ENCODE peak calls at places on chromosomes 11 and 22, in four cellular contexts. T is H1, S is HepG2, P is GM12878. I is an unnamed sample.

GRCh38 chr11:2813141-2813908 is 72.2 kb downstream of the CDKN1C start:
- DNase-seq in P (no peak), S (peak), T (no peak), I (peak)

GRCh38 chr11:27553186-27553585 is 46.6 kb upstream of the LIN7C start:
- DNase-seq in T (no peak), S (no peak), P (no peak), I (no peak)

GRCh38 chr11:115717215-115717584 is 213.0 kb upstream of the CADM1 start:
- DNase-seq in T (no peak), P (no peak), S (no peak), I (no peak)

GRCh38 chr11:6251120-6251733 is 8.4 kb upstream of the CCKBR start:
- DNase-seq in P (no peak), T (peak), S (peak), I (peak)

GRCh38 chr11:86058360-86058759 is 10.5 kb downstream of the PICALM start:
- DNase-seq in P (no peak), T (no peak), S (no peak), I (no peak)

GRCh38 chr11:3022982-3023381 is 30.9 kb upstream of the NAP1L4 start:
- DNase-seq in T (no peak), S (no peak), P (no peak), I (no peak)

GRCh38 chr22:46056169-46057041 is 79.4 kb upstream of the WNT7B start:
- DNase-seq in P (no peak), S (no peak), T (no peak), I (no peak)

GRCh38 chr22:38305481-38306448 is 11.5 kb downstream of the CSNK1E start:
- DNase-seq in T (no peak), P (peak), S (no peak), I (peak)

GRCh38 chr22:47107431-47107830 is 345.0 kb downstream of the TBC1D22A start:
- DNase-seq in P (no peak), T (no peak), S (no peak), I (no peak)

GRCh38 chr22:27686534-27686933 is 115.0 kb downstream of the MN1 start:
- DNase-seq in P (no peak), S (peak), T (no peak), I (peak)

GRCh38 chr11:120215634-120216033 is 4.8 kb downstream of the OAF start:
- DNase-seq in P (no peak), T (no peak), S (no peak), I (peak)

GRCh38 chr11:71241721-71242259 is 10.6 kb downstream of the SHANK2 start:
- DNase-seq in T (no peak), P (no peak), S (no peak), I (no peak)

GRCh38 chr22:38924197-38924952 is 33.0 kb upstream of the APOBEC3A start:
- DNase-seq in S (peak), T (no peak), P (no peak), I (no peak)

GRCh38 chr11:12219732-12220131 is 109.3 kb downstream of the MICAL2 start:
- DNase-seq in P (no peak), S (no peak), T (no peak), I (no peak)

GRCh38 chr11:72023335-72023734 is 24.6 kb downstream of the IL18BP start:
- DNase-seq in S (no peak), P (no peak), T (no peak), I (no peak)

GRCh38 chr11:68889948-68890446 is 13.6 kb downstream of the MRPL21 start:
- DNase-seq in T (peak), P (no peak), S (no peak), I (peak)

GRCh38 chr22:17627961-17628303 is 617 bp downstream of the ATP6V1E1 start:
- DNase-seq in S (no peak), P (no peak), T (no peak), I (no peak)

GRCh38 chr11:90222459-90223247 is at the start of gene CHORDC1:
- DNase-seq in T (peak), S (peak), P (peak), I (peak)

GRCh38 chr11:65182258-65183170 is 786 bp downstream of the CAPN1 start:
- DNase-seq in T (no peak), P (no peak), S (peak), I (peak)

GRCh38 chr11:68652683-68653156 is 31.6 kb upstream of the GAL start:
- DNase-seq in P (no peak), S (no peak), T (no peak), I (no peak)

GRCh38 chr11:121534131-121535093 is 81.6 kb upstream of the SORL1-AS1 start:
- DNase-seq in P (no peak), S (no peak), T (no peak), I (no peak)

GRCh38 chr11:119323532-119324033 is 6.7 kb upstream of the MCAM start:
- DNase-seq in S (peak), T (no peak), P (peak), I (peak)

GRCh38 chr22:21984793-21985192 is 2.2 kb upstream of the TOP3B start:
- DNase-seq in T (peak), P (no peak), S (no peak), I (peak)

GRCh38 chr11:12497431-12497830 is 120.1 kb downstream of the PARVA start:
- DNase-seq in T (no peak), S (no peak), P (no peak), I (no peak)

GRCh38 chr11:21771097-21771496 is 421.8 kb upstream of the ANO5 start:
- DNase-seq in S (no peak), T (no peak), P (no peak), I (no peak)

GRCh38 chr11:28730336-28730735 is 622.1 kb downstream of the METTL15 start:
- DNase-seq in T (no peak), S (no peak), P (no peak), I (no peak)

GRCh38 chr11:11280826-11281225 is 72.2 kb downstream of the CSNK2A3 start:
- DNase-seq in S (no peak), T (no peak), P (no peak), I (no peak)

GRCh38 chr22:25407226-25407858 is 157.1 kb upstream of the GRK3 start:
- DNase-seq in S (no peak), P (no peak), T (no peak), I (no peak)

GRCh38 chr11:108871152-108871551 is 206.3 kb downstream of the DDX10 start:
- DNase-seq in S (peak), P (no peak), T (peak), I (no peak)

GRCh38 chr11:70627219-70627618 is 228.9 kb downstream of the CTTN start:
- DNase-seq in P (no peak), S (peak), T (no peak), I (no peak)

GRCh38 chr22:49206281-49206680 is 621.4 kb downstream of the BRD1 start:
- DNase-seq in T (no peak), S (no peak), P (no peak), I (no peak)

GRCh38 chr22:36753120-36753802 is 22.7 kb downstream of the IFT27 start:
- DNase-seq in P (no peak), S (no peak), T (no peak), I (no peak)

GRCh38 chr11:74278721-74279148 is 32.7 kb downstream of the P4HA3 start:
- DNase-seq in S (no peak), P (no peak), T (no peak), I (no peak)

GRCh38 chr11:75652936-75653335 is 15.9 kb downstream of the MAP6 start:
- DNase-seq in T (no peak), P (no peak), S (no peak), I (no peak)

GRCh38 chr22:37545703-37546435 is 14.4 kb upstream of the CDC42EP1 start:
- DNase-seq in S (peak), T (peak), P (no peak), I (no peak)

GRCh38 chr11:64890084-64890944 is 11.9 kb upstream of the EHD1 start:
- DNase-seq in P (no peak), S (no peak), T (no peak), I (no peak)

DNA sequence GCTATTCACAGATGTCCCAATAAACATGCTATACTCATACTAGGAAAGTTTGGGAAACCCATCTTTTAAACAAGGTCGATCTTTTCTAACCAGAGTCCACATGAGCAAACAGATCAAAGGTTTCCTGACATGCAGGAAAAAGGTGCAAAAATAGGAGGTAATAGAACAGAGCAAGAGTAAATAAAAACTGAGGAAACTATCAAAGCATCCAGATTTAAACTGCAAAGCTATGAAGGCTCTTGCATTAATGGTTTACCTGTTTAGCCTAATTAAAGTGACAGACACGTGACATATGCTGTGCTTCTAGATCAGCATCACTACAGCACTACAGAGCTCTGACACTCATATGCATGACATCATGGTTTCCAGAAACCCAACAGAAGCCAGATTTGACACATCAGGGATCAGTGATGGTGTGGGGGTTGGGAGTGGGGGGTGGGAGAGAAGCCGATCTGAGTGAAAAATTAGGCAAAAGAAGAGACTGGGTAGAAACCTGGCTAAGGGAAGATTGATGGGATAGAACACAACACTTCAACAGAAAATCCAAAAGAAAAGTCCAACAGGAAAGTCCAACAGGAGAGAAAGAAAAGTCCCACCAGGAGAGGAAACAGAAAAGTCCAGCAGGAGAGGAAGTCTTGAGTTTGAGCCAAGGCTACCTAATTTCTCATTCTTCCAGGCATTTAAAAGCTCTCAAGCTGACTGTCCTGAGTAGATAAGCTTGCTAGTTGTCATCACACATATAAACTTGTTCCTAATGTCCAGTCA is 262.3 kb downstream of the SOX6 start:
- DNase-seq in S (peak), P (no peak), T (no peak), I (peak)
- TF ChIP-seq ATF3 in S (no peak), P (no peak), T (no peak), I (no peak)

GRCh38 chr11:456533-456932 is 6.5 kb downstream of the PTDSS2 start:
- DNase-seq in S (no peak), T (no peak), P (no peak), I (no peak)
- TF ChIP-seq HDAC2 in S (no peak), T (peak), P (no peak), I (no peak)

DNA sequence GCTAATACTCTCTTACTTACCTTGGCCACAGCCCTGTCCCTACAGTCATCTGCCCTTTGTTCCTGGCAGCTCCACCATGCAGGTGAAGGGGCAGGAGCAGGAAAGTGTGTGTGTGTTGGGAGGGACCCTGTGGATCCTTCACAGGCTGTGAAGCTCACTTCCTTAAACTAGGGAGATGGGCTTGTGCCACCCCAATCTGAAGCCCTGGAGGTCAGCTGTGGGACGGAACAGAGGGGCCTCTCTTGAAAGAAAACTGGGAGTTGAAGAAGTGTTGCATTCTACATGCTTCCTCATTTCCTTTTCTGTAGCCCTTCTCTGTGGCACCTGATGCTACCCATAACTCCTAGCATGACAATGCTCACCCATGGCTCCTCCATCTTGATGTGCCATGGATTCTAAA is 11.7 kb downstream of the FADS1 start:
- DNase-seq in S (no peak), P (no peak), T (no peak), I (no peak)
- TF ChIP-seq POLR2AphosphoS5 in S (no peak), P (no peak), T (no peak), I (no peak)

DNA sequence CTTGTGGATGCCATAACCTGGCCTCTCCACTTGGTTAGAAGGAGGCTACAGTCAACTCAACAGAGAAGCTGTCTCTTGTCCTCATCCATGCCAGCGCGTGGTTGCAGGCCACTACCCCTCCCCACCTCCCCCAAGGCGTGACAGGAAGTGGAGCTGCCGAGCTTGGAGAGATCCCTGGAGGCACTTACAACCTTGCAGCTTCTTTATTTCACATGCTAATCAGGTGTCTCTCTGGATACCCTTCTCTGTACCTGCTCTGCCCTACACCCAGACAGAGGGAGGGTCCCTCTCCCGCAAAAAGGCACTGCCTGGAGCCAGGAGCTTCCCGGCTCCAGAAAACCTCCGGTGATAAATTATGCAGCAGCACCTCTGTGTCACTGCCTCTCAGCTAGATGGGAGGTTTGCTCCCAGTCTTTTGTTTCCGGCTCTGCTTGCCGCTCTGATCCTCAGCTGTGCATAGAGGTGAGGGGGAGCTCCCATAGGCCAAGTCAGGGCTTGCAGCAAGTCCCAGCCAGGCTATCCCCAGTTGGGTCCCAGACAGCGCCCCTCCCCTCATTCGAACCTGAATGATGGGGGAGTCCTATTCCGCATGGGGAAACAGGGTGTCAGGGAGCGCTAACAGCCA is 5.7 kb downstream of the LRP4 start:
- DNase-seq in T (peak), P (no peak), S (no peak), I (no peak)
- TF ChIP-seq ATF3 in T (no peak), P (no peak), S (no peak), I (no peak)

DNA sequence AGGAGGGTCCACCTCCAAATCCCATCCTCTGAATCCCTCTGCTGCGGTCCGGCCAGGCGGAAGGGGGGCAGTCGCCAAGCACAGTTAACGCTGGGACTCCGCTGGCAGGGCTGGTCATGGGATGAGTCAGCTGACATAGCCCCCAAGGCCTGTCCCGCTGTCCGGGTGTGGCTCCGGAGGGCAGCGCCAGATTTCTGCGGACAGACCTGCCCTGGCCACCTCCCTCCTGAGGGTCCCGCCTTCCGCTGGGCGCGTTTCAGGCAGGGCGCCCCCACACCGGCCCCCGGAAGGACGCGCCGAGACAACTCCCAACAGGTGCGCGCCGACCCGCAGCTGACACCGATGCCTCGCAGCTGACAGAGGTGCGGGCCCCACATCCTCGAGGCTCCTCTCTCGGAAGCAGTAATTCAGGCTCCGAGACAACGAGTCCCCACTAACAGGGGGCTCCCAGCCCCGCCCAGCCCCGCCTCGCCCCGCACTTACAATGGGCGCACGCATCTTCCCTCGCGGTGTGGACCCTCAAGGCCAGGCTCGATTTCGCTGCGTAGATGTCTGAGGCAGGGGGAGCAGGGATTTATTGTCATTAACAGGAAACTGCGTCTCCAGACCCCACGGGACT is 607 bp downstream of the PLAAT3 start:
- DNase-seq in P (no peak), S (no peak), T (peak), I (peak)
- TF ChIP-seq HDAC2 in P (no peak), S (no peak), T (no peak), I (no peak)

DNA sequence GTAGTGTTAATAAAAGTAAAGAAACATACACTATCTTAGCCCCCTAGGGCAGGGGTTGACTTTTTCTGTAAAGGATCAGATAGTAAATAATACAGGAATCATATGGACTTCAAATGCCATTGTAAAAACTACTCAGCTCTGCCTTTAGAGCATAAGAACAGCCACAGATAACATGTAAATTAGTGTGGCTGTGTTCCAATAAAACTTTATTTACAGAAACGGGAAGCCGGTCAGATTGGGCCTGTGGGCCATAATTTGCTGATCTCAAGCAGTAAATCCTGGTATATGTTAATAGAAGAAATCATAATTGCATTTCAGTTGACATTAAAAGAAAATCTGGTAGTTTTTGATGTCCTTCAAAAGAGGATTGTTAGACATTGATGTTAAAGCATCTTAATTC is 76.5 kb downstream of the ZC3H12C start:
- DNase-seq in P (no peak), S (no peak), T (no peak), I (no peak)
- TF ChIP-seq POLR2AphosphoS5 in P (no peak), S (no peak), T (no peak), I (no peak)

GRCh38 chr11:35011944-35012343 is 95.5 kb downstream of the PDHX start:
- DNase-seq in P (no peak), S (no peak), T (no peak), I (no peak)

GRCh38 chr11:35012467-35013191 is 96.2 kb downstream of the PDHX start:
- DNase-seq in P (peak), S (no peak), T (no peak), I (no peak)

GRCh38 chr11:35009941-35010337 is 93.5 kb downstream of the PDHX start:
- DNase-seq in T (no peak), P (no peak), S (no peak), I (no peak)

GRCh38 chr11:35010656-35011055 is 94.2 kb downstream of the PDHX start:
- DNase-seq in S (no peak), T (no peak), P (no peak), I (no peak)

DNA sequence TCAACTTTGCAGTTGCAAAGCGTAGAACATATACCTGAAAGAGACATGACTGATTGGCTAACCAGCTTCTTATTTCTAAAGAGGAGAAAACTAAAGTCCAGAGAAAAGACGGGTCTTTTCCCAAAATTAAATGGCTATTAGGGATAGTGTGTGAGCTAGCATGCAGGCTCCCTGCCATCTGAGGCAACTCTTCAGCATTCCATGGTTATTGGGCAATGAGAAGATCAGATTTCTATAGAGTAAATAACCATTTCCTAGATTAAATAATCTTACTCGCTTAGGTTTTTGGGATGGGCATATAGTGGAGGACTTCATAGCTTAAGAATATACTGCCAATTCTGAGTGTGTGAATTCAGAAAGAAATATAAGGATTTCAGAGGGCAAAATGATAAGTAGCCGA is 95.0 kb downstream of the PDHX start:
- DNase-seq in T (no peak), S (no peak), P (no peak), I (no peak)
- TF ChIP-seq ATF3 in T (no peak), S (no peak), P (no peak), I (no peak)

DNA sequence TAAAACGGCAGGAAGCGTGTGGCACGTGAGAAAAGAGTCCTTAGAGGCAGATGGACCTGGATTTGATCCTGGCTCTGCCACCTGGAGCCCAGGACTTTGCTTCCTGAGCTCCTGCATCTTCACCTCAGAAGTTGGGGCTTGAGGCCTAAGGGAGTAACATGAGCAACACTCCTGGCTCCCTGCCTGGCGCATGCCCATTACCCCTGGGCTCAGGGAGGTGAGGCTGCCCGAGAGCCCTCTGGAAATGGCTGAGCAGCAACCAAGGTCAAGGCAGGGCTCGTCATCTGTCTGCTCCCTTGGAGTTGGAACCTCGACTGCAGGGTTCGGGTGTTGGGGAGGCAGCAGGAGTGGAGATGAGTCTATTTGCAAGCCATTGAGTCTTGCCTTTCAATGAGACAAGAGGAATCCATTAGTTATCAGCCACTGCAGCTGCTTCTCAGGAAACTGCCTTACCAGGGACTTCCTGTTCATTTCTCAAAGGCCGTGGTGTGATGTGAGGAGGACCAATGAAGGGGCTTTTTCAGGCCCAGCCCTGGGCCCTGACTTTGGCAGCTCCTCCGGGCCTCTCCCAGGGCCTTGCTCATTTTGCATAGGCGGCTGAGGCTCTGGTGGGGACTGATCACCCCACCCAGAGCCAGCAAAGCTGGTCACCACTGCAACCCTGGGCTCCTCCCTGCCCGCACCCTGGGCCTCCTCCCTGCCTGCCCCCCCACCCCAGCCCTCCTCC is 6.3 kb downstream of the FADS2 start:
- DNase-seq in S (no peak), P (peak), T (no peak), I (peak)
- TF ChIP-seq HDAC2 in S (no peak), P (no peak), T (no peak), I (no peak)

GRCh38 chr11:114182471-114182968 is 113.7 kb upstream of the NNMT start:
- DNase-seq in S (no peak), T (no peak), P (no peak), I (no peak)
- TF ChIP-seq POLR2AphosphoS5 in S (no peak), T (no peak), P (no peak), I (no peak)